ENCODE peak calls at places on chromosomes 12 and 14, in six cellular contexts. N, P, V, E, J and Q are unnamed samples.

GRCh38 chr14:23147676-23148075 is 28.6 kb upstream of the CEBPE start:
- DNase-seq in N (no peak), E (peak; percentile 54), P (no peak), J (no peak), V (no peak), Q (peak; percentile 61)

GRCh38 chr14:76687611-76688372 is 73.5 kb upstream of the VASH1 start:
- DNase-seq in E (peak; percentile 64), P (no peak), V (no peak), J (no peak), N (no peak), Q (no peak)

GRCh38 chr14:53368714-53369191 is 215.6 kb upstream of the DDHD1 start:
- DNase-seq in E (no peak), J (no peak), N (no peak), V (no peak), P (no peak), Q (peak; percentile 70)

GRCh38 chr12:121214855-121215745 is 5.2 kb downstream of the P2RX4 start:
- DNase-seq in P (no peak), V (no peak), E (peak; percentile 89), N (peak; percentile 75), J (peak; percentile 72), Q (peak; percentile 96)

GRCh38 chr12:57342207-57342691 is 88.6 kb downstream of the R3HDM2 start:
- DNase-seq in J (no peak), N (no peak), P (peak; percentile 41), E (peak; percentile 51), V (peak; percentile 76), Q (no peak)

GRCh38 chr12:116915326-116915725 is 4.6 kb downstream of the FBXW8 start:
- DNase-seq in P (no peak), J (no peak), E (no peak), N (no peak), V (no peak), Q (no peak)

GRCh38 chr12:4148418-4149056 is 125.0 kb upstream of the CCND2 start:
- DNase-seq in E (no peak), N (no peak), J (peak; percentile 97), V (no peak), P (no peak), Q (no peak)

GRCh38 chr12:102811125-102811737 is 105.8 kb downstream of the PAH start:
- DNase-seq in J (peak; percentile 36), P (peak; percentile 70), V (peak; percentile 82), N (peak; percentile 12), E (peak; percentile 64), Q (peak; percentile 45)

GRCh38 chr14:91352696-91353692 is 64.6 kb downstream of the CCDC88C start:
- DNase-seq in P (peak; percentile 53), J (no peak), N (no peak), V (no peak), E (no peak), Q (no peak)

GRCh38 chr12:32548691-32549412 is 130.2 kb upstream of the DNM1L start:
- DNase-seq in N (no peak), P (no peak), E (no peak), J (no peak), V (no peak), Q (no peak)

GRCh38 chr14:33884916-33885315 is 66.0 kb downstream of the EGLN3 start:
- DNase-seq in N (no peak), E (no peak), P (no peak), V (no peak), J (no peak), Q (no peak)

GRCh38 chr12:104707794-104708558 is 250.1 kb downstream of the SLC41A2 start:
- DNase-seq in J (no peak), P (no peak), V (no peak), N (no peak), E (no peak), Q (no peak)
- TF ChIP-seq EZH2phosphoT487 in J (no peak), P (no peak), V (no peak), N (no peak), E (no peak), Q (no peak)

GRCh38 chr14:69342928-69343525 is 55.1 kb downstream of the ERH start:
- DNase-seq in J (no peak), N (no peak), V (no peak), E (peak; percentile 27), P (no peak), Q (no peak)
- TF ChIP-seq EZH2phosphoT487 in J (no peak), N (no peak), V (no peak), E (no peak), P (no peak), Q (no peak)

DNA sequence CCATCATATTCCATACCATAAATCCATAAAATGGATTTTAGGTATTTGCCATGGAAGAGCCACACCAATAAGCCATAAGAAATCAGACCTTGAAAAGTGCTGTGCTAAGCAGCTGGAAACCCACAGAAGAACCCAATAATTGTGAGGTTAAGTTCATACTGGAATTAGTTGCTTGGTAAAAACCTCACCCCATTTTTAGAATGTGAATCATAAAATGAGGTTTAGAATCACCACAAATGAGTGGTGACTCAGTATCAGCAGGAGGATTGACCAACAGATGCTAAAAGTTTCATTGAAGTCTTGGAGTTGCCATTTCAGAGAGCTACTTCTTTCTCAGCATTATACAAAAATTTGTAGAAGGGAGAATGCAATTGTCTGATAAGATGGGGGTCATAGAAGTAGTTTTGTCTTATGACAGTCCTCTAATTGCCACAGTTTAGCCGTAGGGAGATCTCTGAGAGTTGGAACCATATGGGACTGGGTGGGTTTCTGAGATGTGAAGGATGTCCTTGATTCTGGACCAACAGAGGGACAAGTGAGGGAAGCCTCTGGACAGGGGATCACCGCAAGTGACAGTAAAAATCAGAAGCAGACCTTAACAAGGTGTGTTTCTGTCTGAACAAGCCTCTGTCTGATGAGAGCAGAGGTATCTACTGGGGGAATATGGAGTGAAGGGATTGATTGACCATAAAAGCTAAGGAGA is 1.4 kb upstream of the STON2 start:
- DNase-seq in N (peak; percentile 47), E (no peak), P (no peak), V (no peak), J (peak; percentile 76), Q (peak; percentile 95)
- TF ChIP-seq EZH2phosphoT487 in N (no peak), E (no peak), P (no peak), V (no peak), J (no peak), Q (no peak)

GRCh38 chr12:92068441-92068840 is 77.2 kb downstream of the BTG1 start:
- DNase-seq in N (no peak), P (no peak), V (no peak), E (no peak), J (no peak), Q (peak; percentile 23)
- TF ChIP-seq EZH2phosphoT487 in N (no peak), P (no peak), V (no peak), E (no peak), J (no peak), Q (no peak)

DNA sequence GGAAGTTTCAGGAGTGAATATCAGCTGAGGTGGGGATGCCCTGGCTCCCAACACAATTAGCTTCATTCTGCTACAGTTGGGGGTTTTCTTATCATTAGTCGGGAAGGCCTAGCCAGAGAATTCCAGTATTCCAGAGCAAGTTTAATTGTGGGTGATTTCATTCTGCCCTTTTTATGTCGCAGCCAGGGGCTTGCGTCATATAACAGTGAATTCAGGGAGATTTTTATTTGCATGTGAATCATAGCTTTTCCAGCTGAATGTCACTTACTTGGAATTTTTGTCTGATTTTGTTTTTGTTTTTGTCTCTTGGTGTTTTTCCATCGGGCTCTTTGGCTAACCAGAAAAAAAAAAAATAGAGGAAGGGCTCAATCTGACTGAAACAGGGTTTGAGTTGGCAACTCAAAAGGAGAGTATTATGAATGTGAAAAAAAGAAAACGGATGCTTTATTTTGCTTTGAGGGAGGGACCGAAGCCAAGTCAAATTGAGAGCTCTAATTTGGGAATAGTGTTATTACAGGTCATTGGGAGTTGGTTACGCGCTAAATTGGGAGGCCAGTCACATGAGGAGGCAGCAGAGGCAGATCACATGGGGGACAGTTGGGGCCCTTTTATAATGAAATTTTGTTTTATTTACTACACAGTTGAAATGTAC is 119.4 kb downstream of the SAMD4A start:
- DNase-seq in P (no peak), J (no peak), V (no peak), N (no peak), E (no peak), Q (peak; percentile 92)
- TF ChIP-seq EZH2phosphoT487 in P (no peak), J (no peak), V (no peak), N (no peak), E (no peak), Q (no peak)

DNA sequence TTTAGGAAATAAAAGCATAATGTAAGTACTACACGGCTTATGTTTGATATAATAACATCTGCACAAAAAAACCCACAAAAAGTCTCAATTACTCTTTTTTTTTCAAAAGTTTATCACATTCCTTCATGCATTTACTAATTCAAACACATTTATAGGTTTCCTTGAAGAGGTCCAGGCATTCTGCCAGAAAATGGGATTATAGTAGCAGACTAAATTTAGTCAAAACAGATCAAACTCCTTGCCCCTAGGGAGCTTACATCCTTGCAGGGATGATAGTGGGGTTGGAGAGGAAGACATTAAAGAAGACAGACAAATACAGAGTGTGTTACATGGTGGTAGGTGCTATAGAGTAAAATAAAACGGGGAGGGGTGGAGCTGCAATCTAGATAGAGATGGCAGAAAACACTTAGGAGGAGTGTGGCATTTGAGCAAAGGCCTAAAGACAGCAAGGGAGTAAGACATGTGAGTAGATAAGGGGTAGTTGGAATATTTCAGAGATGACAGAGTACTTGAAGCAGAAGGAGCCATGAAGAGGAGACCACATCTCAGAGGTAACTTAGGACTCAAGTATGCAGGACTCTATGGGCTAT is 266.9 kb downstream of the PPFIA2 start:
- DNase-seq in V (no peak), N (no peak), J (no peak), E (peak; percentile 15), P (no peak), Q (no peak)
- TF ChIP-seq EZH2phosphoT487 in V (no peak), N (no peak), J (no peak), E (no peak), P (no peak), Q (no peak)

DNA sequence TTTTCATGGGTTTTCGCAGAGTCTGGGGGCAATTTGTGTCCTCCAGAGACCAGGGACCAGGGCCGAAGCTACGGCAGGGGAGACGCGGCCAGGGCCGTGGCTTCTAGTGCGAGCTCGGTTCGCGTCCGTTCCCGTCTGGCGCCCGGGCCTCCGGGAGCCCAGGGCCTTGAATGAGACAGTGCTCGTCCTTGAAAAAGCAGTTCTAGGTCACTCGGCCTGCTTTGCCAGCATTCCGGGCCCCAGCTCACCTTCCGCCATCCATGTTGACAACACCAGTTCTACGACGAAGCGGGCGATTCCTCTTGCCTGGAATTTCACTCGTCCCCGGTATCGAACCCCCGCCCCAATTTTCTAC is 4.5 kb downstream of the OR10AD1 start:
- DNase-seq in P (no peak), V (peak; percentile 56), E (no peak), N (no peak), J (no peak), Q (no peak)
- TF ChIP-seq EZH2phosphoT487 in P (no peak), V (no peak), E (no peak), N (no peak), J (no peak), Q (no peak)